ENCODE peak calls at places on chromosome 15, in seven cellular contexts. B is cardiac muscle cell; D is activated T-cell treated with anti-CD3 and anti-CD28 coated beads, Interleukin-2, amount 50 U/mL, for 4 hours; L is endothelial cell; Q is fibroblast of pulmonary artery; J is DMS153; Z is cerebellar cortex. C is an unnamed sample.

GRCh38 chr15:96171842-96172241 is 158.7 kb upstream of the NR2F2 start:
- DNase-seq in Z (no peak), Q (peak; percentile 5), L (no peak), B (peak; percentile 20), D (no peak), J (no peak), C (no peak)

GRCh38 chr15:23594252-23594770 is 28.8 kb downstream of the MKRN3 start:
- DNase-seq in J (no peak), Q (no peak), D (no peak), Z (no peak), B (no peak), L (no peak), C (no peak)

GRCh38 chr15:76905855-76906254 is 715 bp upstream of the SCAPER start:
- DNase-seq in D (no peak), Z (no peak), J (no peak), Q (no peak), L (no peak), B (peak; percentile 7), C (no peak)

GRCh38 chr15:52730594-52730993 is 51.4 kb upstream of the ATOSA start:
- DNase-seq in Z (no peak), D (no peak), Q (no peak), L (no peak), J (no peak), B (no peak), C (no peak)

GRCh38 chr15:74144153-74144775 is 13.9 kb downstream of the ISLR2 start:
- DNase-seq in B (no peak), Z (peak; percentile 23), L (no peak), J (no peak), Q (no peak), D (no peak), C (no peak)

GRCh38 chr15:51366071-51366470 is 24.6 kb downstream of the GLDN start:
- DNase-seq in L (no peak), Q (no peak), B (no peak), D (no peak), J (no peak), Z (no peak), C (no peak)

GRCh38 chr15:27486676-27487290 is 515.8 kb downstream of the GABRG3 start:
- DNase-seq in Q (no peak), Z (no peak), J (peak; percentile 69), B (no peak), L (no peak), D (no peak), C (no peak)

GRCh38 chr15:72934006-72934405 is 118.3 kb upstream of the NEO1 start:
- DNase-seq in Q (no peak), Z (no peak), D (no peak), L (no peak), J (no peak), B (no peak), C (no peak)

GRCh38 chr15:72491768-72492167 is 17.6 kb downstream of the ARIH1 start:
- DNase-seq in B (no peak), L (no peak), D (no peak), Z (no peak), Q (peak; percentile 51), J (no peak), C (no peak)

GRCh38 chr15:77659350-77660321 is 26.9 kb upstream of the LINGO1 start:
- DNase-seq in B (peak; percentile 81), Z (peak; percentile 54), J (no peak), D (no peak), Q (peak; percentile 50), L (peak; percentile 66), C (no peak)

GRCh38 chr15:71414778-71415177 is 299.5 kb downstream of the THSD4 start:
- DNase-seq in L (no peak), Z (no peak), Q (no peak), B (no peak), J (no peak), D (no peak), C (no peak)

GRCh38 chr15:90213123-90213817 is 12.1 kb downstream of the SEMA4B start:
- DNase-seq in Q (no peak), J (no peak), L (no peak), B (peak; percentile 61), Z (peak; percentile 52), D (no peak), C (no peak)

GRCh38 chr15:58447244-58448010 is 15.6 kb downstream of the LIPC start:
- DNase-seq in Z (no peak), J (no peak), B (no peak), L (no peak), Q (peak; percentile 92), D (no peak), C (no peak)

GRCh38 chr15:101179341-101180153 is 72.3 kb downstream of the CHSY1 start:
- DNase-seq in B (no peak), L (no peak), Z (peak; percentile 71), J (no peak), D (no peak), Q (peak; percentile 35), C (no peak)

GRCh38 chr15:38508647-38509046 is 54.7 kb downstream of the FAM98B start:
- DNase-seq in D (no peak), L (no peak), J (no peak), B (no peak), Z (no peak), Q (no peak), C (no peak)

GRCh38 chr15:33494306-33494705 is 183.5 kb downstream of the RYR3 start:
- DNase-seq in Z (no peak), J (no peak), D (no peak), B (no peak), Q (no peak), L (no peak), C (no peak)

GRCh38 chr15:100207053-100207452 is 134.7 kb downstream of the ADAMTS17 start:
- DNase-seq in Z (no peak), D (no peak), Q (no peak), J (no peak), L (no peak), B (peak; percentile 32), C (no peak)

GRCh38 chr15:98154863-98155262 is 194.4 kb downstream of the ARRDC4 start:
- DNase-seq in J (no peak), Z (no peak), B (no peak), L (no peak), Q (peak; percentile 10), D (no peak), C (no peak)

GRCh38 chr15:65558336-65558735 is 28.1 kb downstream of the HACD3 start:
- DNase-seq in J (no peak), L (no peak), B (no peak), Z (no peak), Q (peak; percentile 52), D (no peak), C (no peak)

GRCh38 chr15:26355671-26356070 is 417.2 kb downstream of the GABRB3 start:
- DNase-seq in Z (no peak), D (no peak), Q (no peak), B (peak; percentile 19), L (no peak), J (no peak), C (no peak)

GRCh38 chr15:52782514-52782913 is 7.6 kb downstream of the ONECUT1 start:
- DNase-seq in Z (no peak), J (no peak), L (no peak), B (no peak), D (no peak), Q (no peak), C (no peak)

GRCh38 chr15:67680645-67681044 is 138.1 kb downstream of the MAP2K5 start:
- DNase-seq in Q (peak; percentile 55), Z (no peak), J (no peak), L (no peak), D (no peak), B (no peak), C (no peak)

GRCh38 chr15:101062063-101062462 is 142.9 kb downstream of the LRRK1 start:
- DNase-seq in B (no peak), Z (no peak), D (no peak), Q (no peak), L (no peak), J (no peak), C (no peak)

GRCh38 chr15:48682949-48683651 is 37.6 kb upstream of the FBN1 start:
- DNase-seq in B (no peak), L (no peak), Z (no peak), J (no peak), D (no peak), Q (peak; percentile 92), C (no peak)

GRCh38 chr15:99931703-99932603 is 198.7 kb upstream of the LYSMD4 start:
- DNase-seq in J (no peak), D (no peak), L (no peak), Z (no peak), Q (no peak), B (no peak), C (no peak)

GRCh38 chr15:87863152-87863551 is 393.4 kb downstream of the NTRK3 start:
- DNase-seq in Q (peak; percentile 38), J (no peak), L (peak; percentile 30), D (no peak), B (peak; percentile 75), Z (no peak), C (no peak)

GRCh38 chr15:79243723-79244122 is 38.8 kb upstream of the ANKRD34C start:
- DNase-seq in Q (peak; percentile 1), L (no peak), Z (no peak), B (peak; percentile 74), J (no peak), D (no peak), C (no peak)

GRCh38 chr15:41900526-41901380 is 6.9 kb upstream of the SPTBN5 start:
- DNase-seq in J (no peak), D (no peak), B (no peak), L (no peak), Q (no peak), Z (no peak), C (no peak)

GRCh38 chr15:51718199-51718598 is 19.3 kb downstream of the LYSMD2 start:
- DNase-seq in L (no peak), Z (no peak), D (no peak), J (no peak), Q (no peak), B (peak; percentile 26), C (no peak)

GRCh38 chr15:66787472-66787871 is 85.4 kb downstream of the SMAD6 start:
- DNase-seq in J (no peak), B (no peak), D (no peak), Z (no peak), L (no peak), Q (no peak), C (no peak)

GRCh38 chr15:101244039-101244781 is 7.6 kb downstream of the CHSY1 start:
- DNase-seq in D (no peak), J (no peak), Z (no peak), Q (no peak), B (no peak), L (no peak), C (no peak)

GRCh38 chr15:36666228-36666627 is 86.8 kb downstream of the CDIN1 start:
- DNase-seq in D (no peak), J (no peak), L (no peak), Q (no peak), B (no peak), Z (no peak), C (no peak)

GRCh38 chr15:51736646-51737537 is 563 bp downstream of the LYSMD2 start:
- DNase-seq in B (peak; percentile 58), Q (no peak), Z (peak; percentile 74), D (peak; percentile 44), J (no peak), L (peak; percentile 43), C (peak; percentile 47)